ENCODE peak calls at places on chromosomes 12 and 14, in seven cellular contexts. R, B, Y, A, J, G and C are unnamed samples.
A peak's percentile ranks its signal among the peaks of the same experiment; 100 is the strongest.

GRCh38 chr12:102769323-102769916 is 147.6 kb downstream of the PAH start:
- DNase-seq in G (peak; percentile 17), Y (peak; percentile 54), A (no peak), R (peak; percentile 58), J (peak; percentile 80), B (peak; percentile 53), C (peak; percentile 38)

GRCh38 chr12:93536766-93537515 is 35.5 kb upstream of the SOCS2 start:
- DNase-seq in B (no peak), J (no peak), R (peak; percentile 23), G (no peak), Y (no peak), A (no peak), C (no peak)

GRCh38 chr14:23079716-23080115 is 15.2 kb downstream of the ACIN1 start:
- DNase-seq in G (no peak), Y (no peak), J (no peak), B (no peak), A (no peak), R (peak; percentile 52), C (no peak)

GRCh38 chr12:98575013-98575412 is 18.5 kb upstream of the SLC25A3 start:
- DNase-seq in A (no peak), J (no peak), R (no peak), B (no peak), Y (no peak), G (no peak), C (no peak)

GRCh38 chr14:70366890-70367289 is 7.4 kb upstream of the COX16 start:
- DNase-seq in G (no peak), Y (no peak), R (no peak), B (no peak), J (no peak), A (no peak), C (no peak)

GRCh38 chr12:27330846-27331245 is 1.8 kb upstream of the BMAL2 start:
- DNase-seq in Y (no peak), A (no peak), G (no peak), B (no peak), R (no peak), J (no peak), C (no peak)

GRCh38 chr12:94290353-94290752 is 142.0 kb downstream of the PLXNC1 start:
- DNase-seq in B (no peak), G (no peak), Y (peak; percentile 19), A (no peak), J (no peak), R (no peak), C (peak; percentile 21)

GRCh38 chr12:120234643-120235368 is 30.7 kb downstream of the PXN start:
- DNase-seq in B (peak; percentile 89), G (no peak), A (no peak), Y (peak; percentile 99), J (no peak), R (peak; percentile 97), C (peak; percentile 87)

GRCh38 chr14:38794674-38795073 is 308.4 kb downstream of the SEC23A start:
- DNase-seq in A (no peak), R (no peak), B (no peak), Y (no peak), G (no peak), J (no peak), C (no peak)

GRCh38 chr12:121939190-121939589 is 20.8 kb downstream of the CFAP251 start:
- DNase-seq in A (no peak), Y (no peak), J (no peak), B (no peak), G (no peak), R (no peak), C (no peak)

GRCh38 chr12:90099288-90099687 is 390.6 kb upstream of the ATP2B1 start:
- DNase-seq in A (no peak), G (no peak), R (peak; percentile 59), Y (peak; percentile 42), J (no peak), B (no peak), C (no peak)

GRCh38 chr12:67426067-67426466 is 156.9 kb downstream of the CAND1 start:
- DNase-seq in B (no peak), R (peak; percentile 80), J (no peak), G (no peak), A (no peak), Y (peak; percentile 84), C (peak; percentile 60)

GRCh38 chr12:11765817-11766794 is 116.6 kb downstream of the ETV6 start:
- DNase-seq in B (peak; percentile 54), A (peak; percentile 7), Y (peak; percentile 79), G (no peak), R (peak; percentile 70), J (peak; percentile 29), C (no peak)

GRCh38 chr12:91991397-91992187 is 154.1 kb downstream of the BTG1 start:
- DNase-seq in A (peak; percentile 28), G (no peak), R (no peak), Y (peak; percentile 28), J (no peak), B (no peak), C (no peak)

GRCh38 chr12:112898380-112898779 is 8.4 kb upstream of the OAS1 start:
- DNase-seq in G (no peak), A (no peak), Y (no peak), R (no peak), J (no peak), B (no peak), C (no peak)

GRCh38 chr12:53255993-53256392 is 12.1 kb upstream of the ESPL1 start:
- DNase-seq in G (no peak), Y (no peak), R (no peak), B (no peak), J (no peak), A (no peak), C (no peak)

GRCh38 chr12:20798561-20798960 is 11.9 kb upstream of the SLCO1B3 start:
- DNase-seq in J (no peak), R (no peak), A (no peak), Y (no peak), B (no peak), G (no peak), C (no peak)

GRCh38 chr14:96357216-96357615 is 5.9 kb downstream of the ATG2B start:
- DNase-seq in B (no peak), Y (no peak), A (no peak), G (no peak), R (no peak), J (no peak), C (no peak)

GRCh38 chr12:124675881-124676688 is 108.7 kb upstream of the NCOR2 start:
- DNase-seq in Y (peak; percentile 63), B (peak; percentile 81), A (no peak), J (no peak), R (peak; percentile 71), G (no peak), C (no peak)

GRCh38 chr12:110367209-110367864 is 36.2 kb downstream of the ANAPC7 start:
- DNase-seq in Y (peak; percentile 46), J (no peak), R (peak; percentile 40), B (no peak), G (no peak), A (no peak), C (no peak)

GRCh38 chr12:130144256-130144655 is 18.0 kb upstream of the FZD10 start:
- DNase-seq in B (no peak), J (no peak), Y (no peak), G (no peak), A (no peak), R (no peak), C (no peak)
- H3K9me3 ChIP-seq in B (no peaks in the 10 kb centered on the region), J (no peaks in the 10 kb centered on the region), Y (no peaks in the 10 kb centered on the region), G (no peaks in the 10 kb centered on the region), A (no peaks in the 10 kb centered on the region), R (peaks cover 44% of the 10 kb centered on the region), C (no peaks in the 10 kb centered on the region)

GRCh38 chr12:106205208-106206069 is 42.4 kb downstream of the CKAP4 start:
- DNase-seq in Y (no peak), J (no peak), B (no peak), R (no peak), A (no peak), G (no peak), C (no peak)

DNA sequence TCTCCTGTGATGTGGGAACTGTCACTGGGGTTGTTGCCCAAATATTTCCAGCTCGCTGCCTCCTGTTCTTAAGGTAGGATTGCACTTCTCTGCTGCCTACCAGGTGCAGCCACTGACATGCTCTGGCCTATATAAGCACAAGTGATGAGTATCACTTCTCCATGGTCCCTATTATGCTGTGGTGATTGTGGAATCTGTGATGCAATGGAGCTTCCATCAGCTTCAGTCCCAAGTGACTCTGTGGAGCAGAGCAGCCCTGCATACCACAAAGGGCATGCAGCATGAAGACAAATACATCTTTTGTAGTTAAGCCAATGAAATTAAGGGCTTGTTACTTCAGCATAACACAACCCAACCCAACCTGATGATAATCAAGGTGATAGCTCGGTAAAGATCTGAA is 43.5 kb downstream of the CKAP4 start:
- DNase-seq in B (no peak), G (no peak), R (no peak), Y (no peak), J (no peak), A (no peak), C (no peak)
- H3K4me3 ChIP-seq in B (no peak overlapping the region), G (no peak overlapping the region), R (no peak overlapping the region), Y (no peak overlapping the region), J (no peak overlapping the region), A (no peak overlapping the region), C (no peak overlapping the region)

DNA sequence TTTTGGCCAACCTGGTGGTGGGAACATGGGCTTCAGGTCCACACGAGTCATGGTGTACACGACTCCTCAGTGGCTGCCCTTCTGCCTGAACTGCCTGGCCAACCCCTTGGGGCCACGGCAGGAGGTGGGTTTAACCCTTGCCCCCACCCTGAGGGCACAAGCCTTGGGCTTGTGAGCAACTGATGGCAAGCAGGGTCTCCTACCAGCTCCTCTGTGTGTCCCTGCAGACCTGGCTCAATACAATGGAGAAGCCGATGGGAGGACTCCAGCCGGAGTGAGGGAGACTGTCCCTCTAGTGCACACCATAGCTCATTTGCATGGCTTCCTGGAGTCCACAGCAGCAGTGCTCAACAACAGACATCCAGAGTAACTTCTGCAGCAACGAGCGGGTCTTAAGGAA is 28.0 kb downstream of the JAG2 start:
- DNase-seq in J (no peak), A (no peak), B (no peak), R (no peak), Y (no peak), G (no peak), C (no peak)
- H3K9me3 ChIP-seq in J (peaks cover 3% of the 10 kb centered on the region), A (no peaks in the 10 kb centered on the region), B (peaks cover 6% of the 10 kb centered on the region), R (peaks cover 14% of the 10 kb centered on the region), Y (no peaks in the 10 kb centered on the region), G (no peaks in the 10 kb centered on the region), C (peaks cover 9% of the 10 kb centered on the region)

DNA sequence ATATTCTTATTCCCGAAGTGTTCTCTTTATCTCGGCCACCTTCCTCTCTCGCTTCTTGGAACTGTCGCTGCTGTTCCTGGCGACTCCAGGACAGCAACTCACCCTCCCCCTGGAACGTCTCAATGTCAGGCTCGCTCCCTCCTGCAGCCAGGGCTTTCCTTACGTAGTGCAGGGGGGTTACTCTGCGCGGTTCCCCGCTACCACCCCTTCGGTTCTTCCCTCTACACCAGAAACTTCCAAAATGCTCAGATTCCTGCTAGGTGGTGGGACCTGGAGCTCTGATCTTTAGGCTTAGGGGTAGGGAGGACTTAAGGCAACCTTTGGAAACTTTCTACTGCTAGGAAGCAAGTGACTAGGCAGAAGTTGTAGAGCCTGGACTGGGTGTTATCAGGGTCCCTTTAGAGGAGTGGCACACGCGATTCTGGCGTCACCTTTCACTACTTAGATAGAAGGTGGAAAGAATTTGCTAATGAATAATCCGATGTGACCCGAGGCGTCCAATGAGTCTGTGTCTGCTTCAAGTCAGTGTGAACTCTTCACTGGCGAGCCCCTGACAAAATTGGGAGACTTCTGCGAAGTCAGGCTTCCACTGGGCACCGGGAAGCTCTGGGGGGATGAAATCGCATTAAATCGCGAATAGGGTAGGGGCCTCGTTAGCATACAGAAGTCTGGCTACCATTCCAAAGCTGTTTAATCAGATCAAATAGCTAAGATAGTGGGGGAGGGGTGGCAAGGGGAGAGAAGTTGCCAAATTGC is 900 bp upstream of the DPF3 start:
- DNase-seq in Y (no peak), B (no peak), G (peak; percentile 14), R (no peak), A (peak; percentile 21), J (no peak), C (no peak)
- H3K4me3 ChIP-seq in Y (peak overlapping the region; percentile 85), B (peak overlapping the region; percentile 30), G (peak overlapping the region; percentile 74), R (peak overlapping the region; percentile 51), A (peak overlapping the region; percentile 85), J (peak overlapping the region; percentile 53), C (peak overlapping the region; percentile 62)